ENCODE peak calls at places on chromosomes 6 and 20, in six cellular contexts. One of them, this sample, is unnamed.

GRCh38 chr20:59084041-59084841 is 41.7 kb upstream of the PRELID3B start:
- DNase-seq in mucosa of descending colon: no peak
- DNase-seq in fibroblast of lung: no peak
- DNase-seq in BJ: no peak
- DNase-seq in K562: no peak
- DNase-seq in astrocyte of the cerebellum: no peak
- DNase-seq in this sample: peak; percentile 6

GRCh38 chr6:154247119-154247814 is 109.3 kb downstream of the IPCEF1 start:
- DNase-seq in mucosa of descending colon: no peak
- DNase-seq in fibroblast of lung: no peak
- DNase-seq in BJ: no peak
- DNase-seq in K562: no peak
- DNase-seq in astrocyte of the cerebellum: no peak
- DNase-seq in this sample: no peak

GRCh38 chr6:16635810-16636602 is 125.3 kb downstream of the ATXN1 start:
- DNase-seq in mucosa of descending colon: no peak
- DNase-seq in fibroblast of lung: peak; percentile 92
- DNase-seq in BJ: no peak
- DNase-seq in K562: no peak
- DNase-seq in astrocyte of the cerebellum: peak; percentile 63
- DNase-seq in this sample: peak; percentile 32

GRCh38 chr6:83637953-83638352 is 70.9 kb downstream of the SNAP91 start:
- DNase-seq in mucosa of descending colon: no peak
- DNase-seq in fibroblast of lung: no peak
- DNase-seq in BJ: no peak
- DNase-seq in K562: no peak
- DNase-seq in astrocyte of the cerebellum: no peak
- DNase-seq in this sample: no peak

GRCh38 chr20:46220808-46221207 is 87.5 kb downstream of the CDH22 start:
- DNase-seq in mucosa of descending colon: no peak
- DNase-seq in fibroblast of lung: no peak
- DNase-seq in BJ: no peak
- DNase-seq in K562: peak; percentile 44
- DNase-seq in astrocyte of the cerebellum: no peak
- DNase-seq in this sample: no peak

GRCh38 chr6:87139236-87139635 is 16.1 kb upstream of the ZNF292 start:
- DNase-seq in mucosa of descending colon: no peak
- DNase-seq in fibroblast of lung: peak; percentile 36
- DNase-seq in BJ: no peak
- DNase-seq in K562: peak; percentile 45
- DNase-seq in astrocyte of the cerebellum: peak; percentile 36
- DNase-seq in this sample: peak; percentile 77

GRCh38 chr6:14713008-14713452 is 532.8 kb upstream of the JARID2 start:
- DNase-seq in mucosa of descending colon: no peak
- DNase-seq in fibroblast of lung: peak; percentile 81
- DNase-seq in BJ: peak; percentile 97
- DNase-seq in K562: peak; percentile 60
- DNase-seq in astrocyte of the cerebellum: peak; percentile 45
- DNase-seq in this sample: peak; percentile 87

GRCh38 chr20:39839406-39840119 is 849.5 kb downstream of the MAFB start:
- DNase-seq in mucosa of descending colon: no peak
- DNase-seq in fibroblast of lung: no peak
- DNase-seq in BJ: no peak
- DNase-seq in K562: no peak
- DNase-seq in astrocyte of the cerebellum: no peak
- DNase-seq in this sample: no peak

GRCh38 chr6:14754636-14755513 is 491.0 kb upstream of the JARID2 start:
- DNase-seq in mucosa of descending colon: no peak
- DNase-seq in fibroblast of lung: no peak
- DNase-seq in BJ: no peak
- DNase-seq in K562: no peak
- DNase-seq in astrocyte of the cerebellum: no peak
- DNase-seq in this sample: no peak

GRCh38 chr20:47117325-47117724 is 222.7 kb downstream of the EYA2 start:
- DNase-seq in mucosa of descending colon: no peak
- DNase-seq in fibroblast of lung: no peak
- DNase-seq in BJ: no peak
- DNase-seq in K562: no peak
- DNase-seq in astrocyte of the cerebellum: no peak
- DNase-seq in this sample: peak; percentile 52

GRCh38 chr6:127855542-127856159 is 45.2 kb downstream of the THEMIS start:
- DNase-seq in mucosa of descending colon: no peak
- DNase-seq in fibroblast of lung: no peak
- DNase-seq in BJ: no peak
- DNase-seq in K562: no peak
- DNase-seq in astrocyte of the cerebellum: no peak
- DNase-seq in this sample: peak; percentile 64

GRCh38 chr6:50850223-50850751 is 31.6 kb downstream of the TFAP2B start:
- DNase-seq in mucosa of descending colon: no peak
- DNase-seq in fibroblast of lung: no peak
- DNase-seq in BJ: no peak
- DNase-seq in K562: no peak
- DNase-seq in astrocyte of the cerebellum: no peak
- DNase-seq in this sample: peak; percentile 1

GRCh38 chr6:41370488-41371111 is 35.2 kb downstream of the NCR2 start:
- DNase-seq in mucosa of descending colon: no peak
- DNase-seq in fibroblast of lung: no peak
- DNase-seq in BJ: no peak
- DNase-seq in K562: no peak
- DNase-seq in astrocyte of the cerebellum: no peak
- DNase-seq in this sample: no peak

GRCh38 chr20:17558154-17558940 is 11.5 kb upstream of the DSTN start:
- DNase-seq in mucosa of descending colon: no peak
- DNase-seq in fibroblast of lung: peak; percentile 95
- DNase-seq in BJ: peak; percentile 87
- DNase-seq in K562: peak; percentile 65
- DNase-seq in astrocyte of the cerebellum: no peak
- DNase-seq in this sample: peak; percentile 93

GRCh38 chr6:138517635-138518034 is 18.3 kb upstream of the NHSL1 start:
- DNase-seq in mucosa of descending colon: no peak
- DNase-seq in fibroblast of lung: peak; percentile 27
- DNase-seq in BJ: no peak
- DNase-seq in K562: peak; percentile 25
- DNase-seq in astrocyte of the cerebellum: no peak
- DNase-seq in this sample: peak; percentile 61

GRCh38 chr6:160790028-160790792 is 88.2 kb downstream of the PLG start:
- DNase-seq in mucosa of descending colon: no peak
- DNase-seq in fibroblast of lung: no peak
- DNase-seq in BJ: no peak
- DNase-seq in K562: peak; percentile 71
- DNase-seq in astrocyte of the cerebellum: no peak
- DNase-seq in this sample: no peak

GRCh38 chr6:160031442-160031841 is 62.6 kb downstream of the IGF2R start:
- DNase-seq in mucosa of descending colon: no peak
- DNase-seq in fibroblast of lung: peak; percentile 59
- DNase-seq in BJ: no peak
- DNase-seq in K562: no peak
- DNase-seq in astrocyte of the cerebellum: no peak
- DNase-seq in this sample: peak; percentile 7

GRCh38 chr6:117440558-117441525 is 15.1 kb upstream of the ROS1 start:
- DNase-seq in mucosa of descending colon: no peak
- DNase-seq in fibroblast of lung: peak; percentile 99
- DNase-seq in BJ: peak; percentile 100
- DNase-seq in K562: no peak
- DNase-seq in astrocyte of the cerebellum: no peak
- DNase-seq in this sample: peak; percentile 78

GRCh38 chr6:125747589-125748533 is 1.6 kb upstream of the HEY2 start:
- DNase-seq in mucosa of descending colon: peak; percentile 58
- DNase-seq in fibroblast of lung: no peak
- DNase-seq in BJ: no peak
- DNase-seq in K562: peak; percentile 32
- DNase-seq in astrocyte of the cerebellum: no peak
- DNase-seq in this sample: no peak

GRCh38 chr20:6769953-6770831 is 2.7 kb downstream of the BMP2 start:
- DNase-seq in mucosa of descending colon: peak; percentile 81
- DNase-seq in fibroblast of lung: peak; percentile 49
- DNase-seq in BJ: no peak
- DNase-seq in K562: no peak
- DNase-seq in astrocyte of the cerebellum: no peak
- DNase-seq in this sample: peak; percentile 62

GRCh38 chr6:159075506-159076100 is 30.8 kb upstream of the TAGAP start:
- DNase-seq in mucosa of descending colon: no peak
- DNase-seq in fibroblast of lung: no peak
- DNase-seq in BJ: no peak
- DNase-seq in K562: no peak
- DNase-seq in astrocyte of the cerebellum: no peak
- DNase-seq in this sample: no peak

GRCh38 chr6:35469711-35470662 is 1.8 kb downstream of the RPL10A start:
- DNase-seq in mucosa of descending colon: no peak
- DNase-seq in fibroblast of lung: no peak
- DNase-seq in BJ: no peak
- DNase-seq in K562: peak; percentile 69
- DNase-seq in astrocyte of the cerebellum: no peak
- DNase-seq in this sample: peak; percentile 31

GRCh38 chr6:85390775-85391174 is 59.1 kb upstream of the NT5E start:
- DNase-seq in mucosa of descending colon: no peak
- DNase-seq in fibroblast of lung: peak; percentile 54
- DNase-seq in BJ: no peak
- DNase-seq in K562: no peak
- DNase-seq in astrocyte of the cerebellum: no peak
- DNase-seq in this sample: peak; percentile 66

GRCh38 chr6:1904494-1904854 is 294.8 kb downstream of the FOXC1 start:
- DNase-seq in mucosa of descending colon: no peak
- DNase-seq in fibroblast of lung: no peak
- DNase-seq in BJ: no peak
- DNase-seq in K562: no peak
- DNase-seq in astrocyte of the cerebellum: no peak
- DNase-seq in this sample: no peak

GRCh38 chr6:131083687-131084086 is 20.6 kb upstream of the EPB41L2 start:
- DNase-seq in mucosa of descending colon: no peak
- DNase-seq in fibroblast of lung: peak; percentile 59
- DNase-seq in BJ: no peak
- DNase-seq in K562: no peak
- DNase-seq in astrocyte of the cerebellum: no peak
- DNase-seq in this sample: peak; percentile 73

GRCh38 chr6:131082335-131082734 is 19.3 kb upstream of the EPB41L2 start:
- DNase-seq in mucosa of descending colon: no peak
- DNase-seq in fibroblast of lung: no peak
- DNase-seq in BJ: no peak
- DNase-seq in K562: no peak
- DNase-seq in astrocyte of the cerebellum: no peak
- DNase-seq in this sample: no peak

GRCh38 chr6:131080084-131080483 is 17.0 kb upstream of the EPB41L2 start:
- DNase-seq in mucosa of descending colon: no peak
- DNase-seq in fibroblast of lung: no peak
- DNase-seq in BJ: no peak
- DNase-seq in K562: no peak
- DNase-seq in astrocyte of the cerebellum: no peak
- DNase-seq in this sample: no peak

DNA sequence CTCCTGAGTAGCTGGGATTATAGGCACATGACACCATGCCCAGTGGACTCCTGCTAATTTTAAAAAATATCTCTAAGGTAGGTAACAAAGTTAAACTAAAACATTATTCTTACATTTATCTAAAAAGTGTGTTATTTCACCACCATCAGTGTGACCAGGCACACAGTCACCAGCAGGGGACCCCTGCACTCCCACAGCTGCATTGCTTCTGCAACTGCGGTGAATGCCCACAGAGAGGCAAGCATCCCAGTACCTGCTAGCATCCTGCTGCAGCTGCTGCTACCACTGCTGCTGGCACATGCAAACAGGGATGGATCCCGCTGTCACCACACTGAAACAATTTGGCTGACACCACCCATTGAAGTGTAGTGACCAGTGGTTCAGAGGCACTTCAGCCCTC is 21.9 kb upstream of the EPB41L2 start:
- DNase-seq in mucosa of descending colon: no peak
- DNase-seq in fibroblast of lung: no peak
- DNase-seq in BJ: no peak
- DNase-seq in K562: no peak
- DNase-seq in astrocyte of the cerebellum: no peak
- DNase-seq in this sample: no peak
- TF ChIP-seq CTCF in mucosa of descending colon: no peak
- TF ChIP-seq CTCF in fibroblast of lung: no peak
- TF ChIP-seq CTCF in BJ: no peak
- TF ChIP-seq CTCF in K562: no peak
- TF ChIP-seq CTCF in astrocyte of the cerebellum: no peak
- TF ChIP-seq CTCF in this sample: no peak

GRCh38 chr6:170510631-170511030 is 42.5 kb downstream of the PSMB1 start:
- DNase-seq in mucosa of descending colon: no peak
- DNase-seq in fibroblast of lung: no peak
- DNase-seq in BJ: no peak
- DNase-seq in K562: peak; percentile 33
- DNase-seq in astrocyte of the cerebellum: no peak
- DNase-seq in this sample: no peak
- H3K4me3 ChIP-seq in mucosa of descending colon: no peak overlapping the region
- H3K4me3 ChIP-seq in fibroblast of lung: no peak overlapping the region
- H3K4me3 ChIP-seq in BJ: no peak overlapping the region
- H3K4me3 ChIP-seq in K562: no peak overlapping the region
- H3K4me3 ChIP-seq in astrocyte of the cerebellum: no peak overlapping the region
- H3K4me3 ChIP-seq in this sample: no peak overlapping the region

DNA sequence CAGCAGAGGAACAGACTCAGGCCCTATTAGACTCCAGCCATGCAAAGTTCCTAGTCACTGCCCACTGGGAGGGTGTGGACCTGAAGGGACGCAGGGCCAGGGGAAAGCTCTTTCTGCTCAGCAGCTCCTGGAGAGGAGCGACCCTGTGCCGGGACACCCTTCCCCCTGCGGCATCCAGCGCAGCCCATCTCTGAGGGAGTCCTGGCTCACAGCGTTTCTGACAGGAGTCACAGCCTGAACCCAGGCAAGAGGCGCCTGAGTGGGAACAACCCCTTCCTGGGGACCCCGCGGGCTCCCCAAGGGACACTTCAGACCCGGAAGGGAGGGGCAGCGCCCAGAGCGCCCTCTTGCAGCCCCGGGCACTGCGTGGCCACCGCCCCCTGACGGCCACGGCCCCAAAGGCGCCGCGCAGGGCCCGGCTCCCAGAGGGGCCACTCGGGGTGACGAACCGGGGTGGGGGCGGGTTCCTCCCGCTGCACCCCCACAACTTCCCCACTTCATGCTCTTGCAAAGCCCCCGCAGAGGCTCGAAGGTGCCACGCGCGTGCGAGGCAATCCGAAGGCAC is 853 bp downstream of the UCKL1 start:
- DNase-seq in mucosa of descending colon: peak; percentile 78
- DNase-seq in fibroblast of lung: peak; percentile 28
- DNase-seq in BJ: no peak
- DNase-seq in K562: peak; percentile 62
- DNase-seq in astrocyte of the cerebellum: no peak
- DNase-seq in this sample: peak; percentile 36
- TF ChIP-seq CTCF in mucosa of descending colon: peak; percentile 16
- TF ChIP-seq CTCF in fibroblast of lung: no peak
- TF ChIP-seq CTCF in BJ: peak; percentile 36
- TF ChIP-seq CTCF in K562: no peak
- TF ChIP-seq CTCF in astrocyte of the cerebellum: peak; percentile 45
- TF ChIP-seq CTCF in this sample: no peak

GRCh38 chr6:5086294-5086890 is 1.3 kb downstream of the PPP1R3G start:
- DNase-seq in mucosa of descending colon: no peak
- DNase-seq in fibroblast of lung: peak; percentile 6
- DNase-seq in BJ: no peak
- DNase-seq in K562: no peak
- DNase-seq in astrocyte of the cerebellum: no peak
- DNase-seq in this sample: no peak
- H3K4me3 ChIP-seq in mucosa of descending colon: no peak overlapping the region
- H3K4me3 ChIP-seq in fibroblast of lung: no peak overlapping the region
- H3K4me3 ChIP-seq in BJ: no peak overlapping the region
- H3K4me3 ChIP-seq in K562: no peak overlapping the region
- H3K4me3 ChIP-seq in astrocyte of the cerebellum: no peak overlapping the region
- H3K4me3 ChIP-seq in this sample: no peak overlapping the region

This sample was measured in fibroblast of the aortic adventitia.